ENCODE peak calls at places on chromosomes 1 and 21, in seven cellular contexts. One of them, this sample, is unnamed.
A peak's percentile ranks its signal among the peaks of the same experiment; 100 is the strongest.

GRCh38 chr1:176568185-176568584 is 105.2 kb downstream of the PAPPA2 start:
- DNase-seq in fibroblast of mammary gland: peak; percentile 11
- DNase-seq in AG08396: no peak
- DNase-seq in HT1080: no peak
- DNase-seq in kidney tubule cell: no peak
- DNase-seq in NCI-H69: no peak
- DNase-seq in occipital lobe: no peak
- DNase-seq in this sample: no peak

GRCh38 chr1:75723989-75724471 is 479 bp upstream of the ACADM start:
- DNase-seq in occipital lobe: peak; percentile 88
- DNase-seq in HT1080: peak; percentile 77
- DNase-seq in fibroblast of mammary gland: peak; percentile 72
- DNase-seq in kidney tubule cell: peak; percentile 87
- DNase-seq in AG08396: peak; percentile 89
- DNase-seq in NCI-H69: peak; percentile 80
- DNase-seq in this sample: peak; percentile 75

GRCh38 chr1:242005866-242006565 is 7.1 kb upstream of the MAP1LC3C start:
- DNase-seq in kidney tubule cell: peak; percentile 41
- DNase-seq in AG08396: no peak
- DNase-seq in fibroblast of mammary gland: peak; percentile 49
- DNase-seq in HT1080: peak; percentile 74
- DNase-seq in occipital lobe: no peak
- DNase-seq in NCI-H69: no peak
- DNase-seq in this sample: no peak

GRCh38 chr1:1353389-1354151 is 4.4 kb upstream of the DVL1 start:
- DNase-seq in AG08396: no peak
- DNase-seq in occipital lobe: no peak
- DNase-seq in kidney tubule cell: no peak
- DNase-seq in fibroblast of mammary gland: no peak
- DNase-seq in HT1080: no peak
- DNase-seq in NCI-H69: peak; percentile 24
- DNase-seq in this sample: no peak

GRCh38 chr21:44947930-44948331 is 8.1 kb downstream of the SLX9 start:
- DNase-seq in HT1080: no peak
- DNase-seq in NCI-H69: no peak
- DNase-seq in AG08396: no peak
- DNase-seq in fibroblast of mammary gland: no peak
- DNase-seq in kidney tubule cell: no peak
- DNase-seq in occipital lobe: no peak
- DNase-seq in this sample: no peak

GRCh38 chr1:107529511-107530149 is 388.8 kb downstream of the NTNG1 start:
- DNase-seq in AG08396: peak; percentile 19
- DNase-seq in HT1080: peak; percentile 46
- DNase-seq in kidney tubule cell: peak; percentile 70
- DNase-seq in occipital lobe: peak; percentile 3
- DNase-seq in fibroblast of mammary gland: peak; percentile 50
- DNase-seq in NCI-H69: peak; percentile 82
- DNase-seq in this sample: no peak

GRCh38 chr21:42833439-42833815 is 45.9 kb downstream of the WDR4 start:
- DNase-seq in occipital lobe: no peak
- DNase-seq in fibroblast of mammary gland: peak; percentile 19
- DNase-seq in NCI-H69: peak; percentile 75
- DNase-seq in HT1080: no peak
- DNase-seq in AG08396: peak; percentile 12
- DNase-seq in kidney tubule cell: peak; percentile 26
- DNase-seq in this sample: peak; percentile 5

GRCh38 chr1:234770031-234770795 is 160.2 kb upstream of the IRF2BP2 start:
- DNase-seq in HT1080: no peak
- DNase-seq in AG08396: no peak
- DNase-seq in kidney tubule cell: no peak
- DNase-seq in fibroblast of mammary gland: no peak
- DNase-seq in NCI-H69: peak; percentile 94
- DNase-seq in occipital lobe: no peak
- DNase-seq in this sample: no peak

GRCh38 chr21:42369821-42370220 is 3.5 kb upstream of the TFF1 start:
- DNase-seq in kidney tubule cell: no peak
- DNase-seq in HT1080: no peak
- DNase-seq in fibroblast of mammary gland: no peak
- DNase-seq in NCI-H69: no peak
- DNase-seq in AG08396: no peak
- DNase-seq in occipital lobe: no peak
- DNase-seq in this sample: no peak

GRCh38 chr21:14591277-14591876 is 45.3 kb upstream of the SAMSN1 start:
- DNase-seq in NCI-H69: no peak
- DNase-seq in occipital lobe: no peak
- DNase-seq in fibroblast of mammary gland: peak; percentile 28
- DNase-seq in kidney tubule cell: no peak
- DNase-seq in AG08396: no peak
- DNase-seq in HT1080: no peak
- DNase-seq in this sample: no peak

GRCh38 chr21:27108228-27108627 is 141.3 kb upstream of the ADAMTS5 start:
- DNase-seq in AG08396: no peak
- DNase-seq in kidney tubule cell: peak; percentile 77
- DNase-seq in occipital lobe: no peak
- DNase-seq in NCI-H69: no peak
- DNase-seq in HT1080: no peak
- DNase-seq in fibroblast of mammary gland: no peak
- DNase-seq in this sample: no peak

GRCh38 chr1:20366076-20366765 is 75.5 kb downstream of the VWA5B1 start:
- DNase-seq in fibroblast of mammary gland: peak; percentile 41
- DNase-seq in occipital lobe: no peak
- DNase-seq in kidney tubule cell: no peak
- DNase-seq in HT1080: no peak
- DNase-seq in AG08396: no peak
- DNase-seq in NCI-H69: peak; percentile 53
- DNase-seq in this sample: no peak

GRCh38 chr1:7560601-7561181 is 210.4 kb upstream of the VAMP3 start:
- DNase-seq in NCI-H69: no peak
- DNase-seq in kidney tubule cell: no peak
- DNase-seq in occipital lobe: no peak
- DNase-seq in HT1080: no peak
- DNase-seq in AG08396: no peak
- DNase-seq in fibroblast of mammary gland: no peak
- DNase-seq in this sample: no peak

GRCh38 chr1:236083650-236084385 is 18.9 kb upstream of the NID1 start:
- DNase-seq in HT1080: peak; percentile 15
- DNase-seq in NCI-H69: peak; percentile 39
- DNase-seq in AG08396: no peak
- DNase-seq in occipital lobe: no peak
- DNase-seq in fibroblast of mammary gland: peak; percentile 35
- DNase-seq in kidney tubule cell: no peak
- DNase-seq in this sample: no peak

GRCh38 chr1:179081696-179082307 is at the start of gene TOR3A:
- DNase-seq in fibroblast of mammary gland: peak; percentile 82
- DNase-seq in HT1080: peak; percentile 94
- DNase-seq in NCI-H69: peak; percentile 96
- DNase-seq in kidney tubule cell: peak; percentile 94
- DNase-seq in occipital lobe: peak; percentile 91
- DNase-seq in AG08396: peak; percentile 93
- DNase-seq in this sample: peak; percentile 49

GRCh38 chr1:86515597-86515996 is 31.3 kb upstream of the CLCA4 start:
- DNase-seq in occipital lobe: no peak
- DNase-seq in NCI-H69: peak; percentile 67
- DNase-seq in kidney tubule cell: peak; percentile 53
- DNase-seq in fibroblast of mammary gland: peak; percentile 44
- DNase-seq in HT1080: peak; percentile 41
- DNase-seq in AG08396: no peak
- DNase-seq in this sample: no peak

GRCh38 chr1:14822493-14822892 is 224.0 kb downstream of the KAZN start:
- DNase-seq in HT1080: peak; percentile 59
- DNase-seq in NCI-H69: no peak
- DNase-seq in AG08396: no peak
- DNase-seq in occipital lobe: no peak
- DNase-seq in fibroblast of mammary gland: peak; percentile 79
- DNase-seq in kidney tubule cell: no peak
- DNase-seq in this sample: no peak

GRCh38 chr1:96688737-96689136 is 32.8 kb upstream of the PTBP2 start:
- DNase-seq in AG08396: no peak
- DNase-seq in fibroblast of mammary gland: no peak
- DNase-seq in kidney tubule cell: no peak
- DNase-seq in occipital lobe: no peak
- DNase-seq in NCI-H69: peak; percentile 74
- DNase-seq in HT1080: no peak
- DNase-seq in this sample: peak; percentile 2

GRCh38 chr1:21946836-21947587 is 9.9 kb upstream of the HSPG2 start:
- DNase-seq in AG08396: no peak
- DNase-seq in NCI-H69: peak; percentile 24
- DNase-seq in kidney tubule cell: no peak
- DNase-seq in occipital lobe: no peak
- DNase-seq in HT1080: no peak
- DNase-seq in fibroblast of mammary gland: no peak
- DNase-seq in this sample: no peak

GRCh38 chr1:71658295-71658694 is 577.5 kb upstream of the ZRANB2 start:
- DNase-seq in HT1080: no peak
- DNase-seq in NCI-H69: no peak
- DNase-seq in occipital lobe: no peak
- DNase-seq in kidney tubule cell: no peak
- DNase-seq in AG08396: no peak
- DNase-seq in fibroblast of mammary gland: peak; percentile 75
- DNase-seq in this sample: no peak

GRCh38 chr1:86888327-86888726 is 25.6 kb downstream of the SELENOF start:
- DNase-seq in fibroblast of mammary gland: no peak
- DNase-seq in NCI-H69: no peak
- DNase-seq in occipital lobe: no peak
- DNase-seq in AG08396: no peak
- DNase-seq in HT1080: no peak
- DNase-seq in kidney tubule cell: no peak
- DNase-seq in this sample: no peak

GRCh38 chr1:8343464-8344001 is 25.6 kb downstream of the SLC45A1 start:
- DNase-seq in HT1080: peak; percentile 90
- DNase-seq in fibroblast of mammary gland: peak; percentile 97
- DNase-seq in kidney tubule cell: peak; percentile 93
- DNase-seq in NCI-H69: no peak
- DNase-seq in occipital lobe: no peak
- DNase-seq in AG08396: peak; percentile 92
- DNase-seq in this sample: no peak

GRCh38 chr21:35895598-35895997 is 164.7 kb downstream of the SETD4 start:
- DNase-seq in occipital lobe: no peak
- DNase-seq in AG08396: peak; percentile 25
- DNase-seq in HT1080: no peak
- DNase-seq in kidney tubule cell: peak; percentile 30
- DNase-seq in fibroblast of mammary gland: no peak
- DNase-seq in NCI-H69: no peak
- DNase-seq in this sample: no peak

GRCh38 chr21:15842565-15842880 is 112.7 kb downstream of the USP25 start:
- DNase-seq in AG08396: no peak
- DNase-seq in NCI-H69: no peak
- DNase-seq in kidney tubule cell: no peak
- DNase-seq in occipital lobe: no peak
- DNase-seq in HT1080: no peak
- DNase-seq in fibroblast of mammary gland: no peak
- DNase-seq in this sample: no peak

GRCh38 chr1:200372095-200372884 is 37.5 kb downstream of the ZNF281 start:
- DNase-seq in occipital lobe: no peak
- DNase-seq in NCI-H69: no peak
- DNase-seq in kidney tubule cell: peak; percentile 82
- DNase-seq in HT1080: peak; percentile 82
- DNase-seq in AG08396: peak; percentile 48
- DNase-seq in fibroblast of mammary gland: peak; percentile 92
- DNase-seq in this sample: no peak

GRCh38 chr1:237851209-237851845 is 39.4 kb downstream of the ZP4 start:
- DNase-seq in kidney tubule cell: peak; percentile 65
- DNase-seq in NCI-H69: peak; percentile 82
- DNase-seq in AG08396: no peak
- DNase-seq in fibroblast of mammary gland: peak; percentile 61
- DNase-seq in HT1080: peak; percentile 32
- DNase-seq in occipital lobe: peak; percentile 20
- DNase-seq in this sample: peak; percentile 1

GRCh38 chr1:63794927-63795326 is 21.1 kb downstream of the ROR1 start:
- DNase-seq in occipital lobe: no peak
- DNase-seq in kidney tubule cell: no peak
- DNase-seq in fibroblast of mammary gland: no peak
- DNase-seq in NCI-H69: no peak
- DNase-seq in AG08396: peak; percentile 23
- DNase-seq in HT1080: peak; percentile 85
- DNase-seq in this sample: peak; percentile 48

GRCh38 chr1:201877877-201878339 is 10.8 kb upstream of the SHISA4 start:
- DNase-seq in occipital lobe: no peak
- DNase-seq in HT1080: peak; percentile 48
- DNase-seq in kidney tubule cell: peak; percentile 63
- DNase-seq in fibroblast of mammary gland: peak; percentile 66
- DNase-seq in AG08396: peak; percentile 50
- DNase-seq in NCI-H69: peak; percentile 57
- DNase-seq in this sample: no peak

GRCh38 chr1:93620841-93621210 is 60.8 kb downstream of the BCAR3 start:
- DNase-seq in NCI-H69: peak; percentile 11
- DNase-seq in AG08396: no peak
- DNase-seq in fibroblast of mammary gland: no peak
- DNase-seq in kidney tubule cell: peak; percentile 39
- DNase-seq in occipital lobe: no peak
- DNase-seq in HT1080: no peak
- DNase-seq in this sample: no peak

GRCh38 chr1:37931148-37931492 is 15.7 kb downstream of the INPP5B start:
- DNase-seq in NCI-H69: peak; percentile 40
- DNase-seq in HT1080: no peak
- DNase-seq in AG08396: no peak
- DNase-seq in fibroblast of mammary gland: no peak
- DNase-seq in kidney tubule cell: no peak
- DNase-seq in occipital lobe: no peak
- DNase-seq in this sample: no peak

GRCh38 chr1:27388337-27389005 is 4.0 kb upstream of the GPR3 start:
- DNase-seq in occipital lobe: no peak
- DNase-seq in HT1080: peak; percentile 40
- DNase-seq in kidney tubule cell: peak; percentile 67
- DNase-seq in AG08396: no peak
- DNase-seq in NCI-H69: peak; percentile 74
- DNase-seq in fibroblast of mammary gland: no peak
- DNase-seq in this sample: peak; percentile 31

GRCh38 chr1:169321539-169321938 is 46.1 kb downstream of the NME7 start:
- DNase-seq in kidney tubule cell: no peak
- DNase-seq in occipital lobe: no peak
- DNase-seq in AG08396: peak; percentile 13
- DNase-seq in HT1080: peak; percentile 64
- DNase-seq in fibroblast of mammary gland: peak; percentile 80
- DNase-seq in NCI-H69: peak; percentile 47
- DNase-seq in this sample: no peak

GRCh38 chr1:23273450-23274133 is 56.3 kb upstream of the HTR1D start:
- DNase-seq in NCI-H69: peak; percentile 8
- DNase-seq in fibroblast of mammary gland: peak; percentile 72
- DNase-seq in occipital lobe: no peak
- DNase-seq in HT1080: peak; percentile 74
- DNase-seq in kidney tubule cell: peak; percentile 77
- DNase-seq in AG08396: peak; percentile 59
- DNase-seq in this sample: no peak